ENCODE peak calls at places on chromosomes 4 and X, in seven cellular contexts. Q, V, T, S, C, I and M are unnamed samples.

GRCh38 chr4:101563126-101563525 is 215.8 kb upstream of the PPP3CA start:
- DNase-seq in Q (no peak), V (no peak), T (no peak), S (no peak), C (no peak), I (no peak), M (no peak)

GRCh38 chrX:15854080-15854655 is 445 bp downstream of the AP1S2 start:
- DNase-seq in Q (peak), V (peak), T (peak), S (no peak), C (no peak), I (no peak), M (no peak)

GRCh38 chr4:25154594-25155265 is 5.5 kb downstream of the SEPSECS start:
- DNase-seq in Q (no peak), V (no peak), T (no peak), S (no peak), C (no peak), I (no peak), M (no peak)

GRCh38 chr4:165011403-165011802 is 20.4 kb upstream of the TRIM60 start:
- DNase-seq in Q (no peak), V (no peak), T (no peak), S (no peak), C (no peak), I (no peak), M (no peak)

GRCh38 chr4:147793569-147793968 is 61.7 kb downstream of the ARHGAP10 start:
- DNase-seq in Q (no peak), V (no peak), T (no peak), S (no peak), C (no peak), I (no peak), M (no peak)

GRCh38 chr4:54658321-54659093 is 750 bp downstream of the KIT start:
- DNase-seq in Q (peak), V (peak), T (no peak), S (peak), C (peak), I (peak), M (no peak)

GRCh38 chr4:185112104-185112503 is 31.0 kb upstream of the SLC25A4 start:
- DNase-seq in Q (peak), V (peak), T (no peak), S (peak), C (peak), I (peak), M (peak)

GRCh38 chrX:65488496-65488895 is 46.1 kb downstream of the LAS1L start:
- DNase-seq in Q (no peak), V (no peak), T (no peak), S (no peak), C (peak), I (no peak), M (no peak)

GRCh38 chrX:129980540-129981206 is 1.8 kb upstream of the BCORL1 start:
- DNase-seq in Q (peak), V (no peak), T (no peak), S (no peak), C (no peak), I (no peak), M (no peak)

GRCh38 chr4:65943076-65943475 is 272.8 kb upstream of the EPHA5 start:
- DNase-seq in Q (no peak), V (peak), T (no peak), S (peak), C (no peak), I (peak), M (peak)
- TF ChIP-seq CTCF in Q (no peak), V (no peak), T (no peak), S (peak), C (no peak), I (peak), M (peak)

DNA sequence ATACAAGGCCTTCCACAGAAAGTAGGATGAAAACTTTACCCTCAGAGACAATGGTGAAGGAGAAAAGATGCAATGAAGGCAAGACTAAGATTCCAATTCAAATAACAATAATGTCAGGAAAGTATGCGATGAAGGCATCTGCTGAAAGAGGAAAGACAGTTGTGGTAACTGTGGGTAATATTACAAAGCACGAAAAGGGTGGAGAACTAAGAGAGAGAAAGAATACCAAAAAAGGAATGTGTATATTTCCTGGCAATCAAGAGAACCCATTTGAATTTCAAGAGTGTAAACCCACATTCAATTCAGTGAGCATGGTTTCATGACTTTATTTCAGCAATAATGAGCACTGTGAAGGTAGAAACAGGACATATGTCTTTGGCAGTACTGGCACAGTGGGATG is 225.5 kb downstream of the PALLD start:
- DNase-seq in Q (no peak), V (no peak), T (no peak), S (peak), C (no peak), I (peak), M (no peak)
- TF ChIP-seq CTCF in Q (no peak), V (no peak), T (no peak), S (no peak), C (no peak), I (no peak), M (no peak)

DNA sequence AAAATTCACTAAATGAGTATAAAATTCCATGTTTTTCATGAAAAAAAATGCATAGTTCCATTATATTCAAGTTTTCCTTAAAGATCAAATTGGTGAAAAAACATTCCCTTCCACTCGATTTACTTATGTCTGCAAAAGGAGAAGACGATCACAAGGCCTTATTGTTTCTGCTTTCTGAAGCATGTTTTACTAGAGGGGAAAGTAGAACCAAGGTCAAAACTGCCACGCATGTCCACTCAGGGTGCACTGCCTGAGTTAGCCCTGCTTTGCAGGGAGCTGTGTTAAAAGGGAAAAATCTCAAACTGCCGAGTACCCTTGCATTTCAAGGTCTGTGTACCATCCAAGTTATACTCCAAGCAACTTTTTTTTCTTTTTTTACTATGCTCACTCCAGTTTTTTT is 57.2 kb downstream of the TRAPPC11 start:
- DNase-seq in Q (no peak), V (no peak), T (no peak), S (no peak), C (no peak), I (no peak), M (no peak)
- TF ChIP-seq CTCF in Q (no peak), V (no peak), T (no peak), S (no peak), C (no peak), I (no peak), M (no peak)

GRCh38 chr4:18813771-18814170 is 792.2 kb upstream of the LCORL start:
- DNase-seq in Q (no peak), V (no peak), T (no peak), S (no peak), C (no peak), I (no peak), M (no peak)

GRCh38 chr4:18815081-18815778 is 793.7 kb upstream of the LCORL start:
- DNase-seq in Q (no peak), V (no peak), T (no peak), S (no peak), C (no peak), I (no peak), M (no peak)

GRCh38 chr4:18813055-18813454 is 791.5 kb upstream of the LCORL start:
- DNase-seq in Q (no peak), V (no peak), T (no peak), S (no peak), C (no peak), I (no peak), M (no peak)

GRCh38 chr4:18816228-18816891 is 794.8 kb upstream of the LCORL start:
- DNase-seq in Q (no peak), V (no peak), T (no peak), S (no peak), C (no peak), I (no peak), M (no peak)

GRCh38 chr4:18815779-18816173 is 794.2 kb upstream of the LCORL start:
- DNase-seq in Q (no peak), V (no peak), T (no peak), S (no peak), C (no peak), I (no peak), M (no peak)
- TF ChIP-seq CTCF in Q (no peak), V (no peak), T (no peak), S (no peak), C (no peak), I (no peak), M (peak)

DNA sequence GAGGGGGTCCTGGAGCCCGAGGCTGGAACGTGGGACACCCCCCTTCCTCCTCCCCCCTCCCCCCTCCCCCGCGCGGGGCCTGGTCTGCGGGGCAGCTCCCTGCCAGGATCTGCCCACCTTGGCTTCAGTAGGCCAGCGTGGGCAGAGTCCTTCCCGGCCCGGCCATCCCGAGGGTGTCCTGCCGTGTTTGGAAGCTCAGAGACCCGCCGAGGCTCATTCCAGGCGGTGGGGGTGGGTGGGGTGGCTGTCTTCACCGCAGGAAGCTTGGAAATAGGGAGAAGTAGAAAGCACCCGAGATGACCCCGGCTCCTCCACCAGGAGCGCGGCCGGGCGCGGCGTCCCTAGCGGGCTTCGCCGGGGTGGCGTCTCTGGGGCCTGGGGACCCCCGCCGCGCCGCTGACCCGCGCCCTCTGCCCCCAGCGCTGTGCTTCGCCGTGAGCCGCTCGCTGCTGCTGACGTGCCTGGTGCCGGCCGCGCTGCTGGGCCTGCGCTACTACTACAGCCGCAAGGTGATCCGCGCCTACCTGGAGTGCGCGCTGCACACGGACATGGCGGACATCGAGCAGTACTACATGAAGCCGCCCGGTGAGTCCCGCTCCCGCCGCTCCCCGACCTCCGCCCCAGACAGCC is 1.6 kb downstream of the NAT8L start:
- DNase-seq in Q (no peak), V (no peak), T (no peak), S (no peak), C (no peak), I (no peak), M (no peak)
- TF ChIP-seq CTCF in Q (no peak), V (no peak), T (no peak), S (no peak), C (no peak), I (no peak), M (peak)

GRCh38 chrX:71867680-71868079 is 43.0 kb upstream of the NHSL2 start:
- DNase-seq in Q (no peak), V (no peak), T (no peak), S (no peak), C (no peak), I (no peak), M (no peak)

GRCh38 chrX:71872542-71873458 is 37.8 kb upstream of the NHSL2 start:
- DNase-seq in Q (no peak), V (no peak), T (no peak), S (no peak), C (no peak), I (no peak), M (no peak)

GRCh38 chrX:71870337-71871098 is 40.1 kb upstream of the NHSL2 start:
- DNase-seq in Q (no peak), V (peak), T (no peak), S (peak), C (peak), I (peak), M (no peak)

GRCh38 chrX:71871367-71871766 is 39.3 kb upstream of the NHSL2 start:
- DNase-seq in Q (no peak), V (no peak), T (no peak), S (peak), C (no peak), I (peak), M (peak)

GRCh38 chrX:71873459-71873833 is 37.2 kb upstream of the NHSL2 start:
- DNase-seq in Q (no peak), V (no peak), T (no peak), S (no peak), C (no peak), I (no peak), M (no peak)
- TF ChIP-seq CTCF in Q (no peak), V (no peak), T (no peak), S (no peak), C (no peak), I (no peak), M (no peak)

GRCh38 chr4:31026216-31026615 is 306.0 kb downstream of the PCDH7 start:
- DNase-seq in Q (no peak), V (no peak), T (no peak), S (no peak), C (no peak), I (no peak), M (no peak)
- TF ChIP-seq CTCF in Q (no peak), V (no peak), T (no peak), S (no peak), C (no peak), I (no peak), M (no peak)

GRCh38 chr4:9894604-9895361 is 113.3 kb downstream of the DRD5 start:
- DNase-seq in Q (no peak), V (no peak), T (no peak), S (no peak), C (no peak), I (no peak), M (no peak)

GRCh38 chr4:9901262-9901661 is 119.8 kb downstream of the DRD5 start:
- DNase-seq in Q (no peak), V (no peak), T (no peak), S (no peak), C (no peak), I (no peak), M (no peak)

GRCh38 chr4:9893329-9894108 is 112.1 kb downstream of the DRD5 start:
- DNase-seq in Q (no peak), V (no peak), T (no peak), S (no peak), C (no peak), I (no peak), M (no peak)

GRCh38 chr4:9898596-9899345 is 117.3 kb downstream of the DRD5 start:
- DNase-seq in Q (peak), V (peak), T (peak), S (no peak), C (peak), I (no peak), M (no peak)
- TF ChIP-seq CTCF in Q (peak), V (no peak), T (no peak), S (no peak), C (peak), I (no peak), M (peak)

GRCh38 chr4:82559735-82560120 is 2.1 kb downstream of the TMEM150C start:
- DNase-seq in Q (no peak), V (no peak), T (no peak), S (no peak), C (no peak), I (no peak), M (no peak)

GRCh38 chr4:82560853-82561744 is 689 bp downstream of the TMEM150C start:
- DNase-seq in Q (peak), V (peak), T (no peak), S (no peak), C (no peak), I (no peak), M (no peak)

GRCh38 chr4:82553020-82553419 is 8.8 kb downstream of the TMEM150C start:
- DNase-seq in Q (no peak), V (no peak), T (no peak), S (no peak), C (no peak), I (no peak), M (no peak)

GRCh38 chr4:82551734-82552133 is 10.1 kb downstream of the TMEM150C start:
- DNase-seq in Q (no peak), V (no peak), T (no peak), S (no peak), C (no peak), I (no peak), M (no peak)

DNA sequence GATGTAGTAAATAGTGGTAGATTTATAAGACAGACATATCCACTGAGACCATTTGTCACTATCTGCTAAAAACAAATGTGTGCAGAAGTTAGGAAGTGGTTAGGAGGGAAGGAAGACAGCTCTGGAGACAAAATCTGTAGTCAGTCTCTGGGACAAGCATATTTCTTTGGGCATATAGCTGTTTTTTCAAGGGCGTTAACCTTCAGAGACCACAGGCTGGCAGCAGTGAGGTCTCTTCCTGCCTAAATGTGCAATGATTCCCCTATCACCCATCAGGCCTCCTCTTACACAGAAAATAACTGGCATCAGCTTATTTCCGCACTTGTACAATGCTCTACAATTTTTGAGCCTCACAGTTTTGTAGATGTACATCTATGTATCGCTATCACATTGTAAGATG is 6.5 kb downstream of the TMEM150C start:
- DNase-seq in Q (no peak), V (no peak), T (no peak), S (no peak), C (no peak), I (no peak), M (no peak)
- TF ChIP-seq CTCF in Q (no peak), V (no peak), T (no peak), S (no peak), C (no peak), I (no peak), M (no peak)